ENCODE peak calls at places on chromosomes 4 and X, in eight cellular contexts. R, J, F, E, G, K, I and L are unnamed samples.

GRCh38 chrX:149962859-149963757 is 24.8 kb upstream of the EOLA2 start:
- DNase-seq in I (peak), R (peak), E (peak), K (no peak), G (no peak), J (peak), F (peak), L (peak)

GRCh38 chrX:136318895-136319597 is 18.3 kb downstream of the ADGRG4 start:
- DNase-seq in J (no peak), K (no peak), E (no peak), I (no peak), G (no peak), R (no peak), F (no peak), L (no peak)

GRCh38 chr4:138500869-138501268 is 258.7 kb upstream of the SLC7A11 start:
- DNase-seq in R (no peak), F (no peak), G (no peak), K (no peak), I (no peak), E (no peak), J (no peak), L (no peak)

GRCh38 chr4:4333265-4333706 is 43.2 kb downstream of the ZBTB49 start:
- DNase-seq in J (no peak), K (no peak), R (no peak), E (peak), F (peak), I (no peak), G (no peak), L (peak)

GRCh38 chr4:93633721-93634120 is 194.8 kb upstream of the ATOH1 start:
- DNase-seq in R (no peak), E (no peak), J (no peak), K (no peak), G (no peak), I (no peak), F (no peak), L (no peak)

GRCh38 chrX:107505223-107505622 is 55.8 kb downstream of the FRMPD3 start:
- DNase-seq in F (no peak), G (no peak), I (no peak), R (no peak), K (no peak), E (no peak), J (no peak), L (no peak)

GRCh38 chr4:113077611-113078010 is 28.2 kb downstream of the ANK2 start:
- DNase-seq in K (no peak), G (no peak), R (no peak), F (no peak), E (no peak), J (no peak), I (no peak), L (no peak)

GRCh38 chr4:128228778-128229457 is 58.7 kb downstream of the PGRMC2 start:
- DNase-seq in G (no peak), J (no peak), R (peak), F (no peak), E (no peak), I (no peak), K (no peak), L (no peak)

GRCh38 chr4:116015062-116015461 is 901.6 kb upstream of the NDST4 start:
- DNase-seq in R (no peak), K (no peak), G (no peak), E (no peak), I (no peak), J (no peak), F (no peak), L (no peak)

GRCh38 chr4:106565727-106566126 is 197.1 kb upstream of the GIMD1 start:
- DNase-seq in G (no peak), F (no peak), I (no peak), J (no peak), E (no peak), K (no peak), R (no peak), L (no peak)